ENCODE peak calls at places on chromosomes 16 and 17, in ten cellular contexts. T, F, V, C, X, E, L, D, J and Y are unnamed samples.

GRCh38 chr17:82356845-82357355 is 2.1 kb upstream of the TEX19 start:
- DNase-seq in V (no peak), X (no peak), D (no peak), J (no peak), F (no peak), L (no peak), C (no peak), T (no peak), E (no peak), Y (no peak)

GRCh38 chr17:82679586-82680465 is 18.7 kb downstream of the RAB40B start:
- DNase-seq in V (no peak), J (no peak), E (no peak), L (no peak), T (no peak), C (no peak), F (no peak), X (no peak), D (no peak), Y (no peak)

GRCh38 chr16:4846503-4846900 is 586 bp downstream of the GLYR1 start:
- DNase-seq in E (peak; percentile 1), V (no peak), F (peak; percentile 73), X (peak; percentile 55), L (peak; percentile 14), D (no peak), C (no peak), J (peak; percentile 46), T (no peak), Y (no peak)

GRCh38 chr17:30253316-30253715 is 17.8 kb upstream of the SLC6A4 start:
- DNase-seq in D (no peak), T (no peak), L (no peak), V (no peak), E (no peak), X (no peak), F (no peak), J (no peak), C (no peak), Y (no peak)

GRCh38 chr16:69823831-69824563 is 61.9 kb downstream of the WWP2 start:
- DNase-seq in C (peak; percentile 25), F (no peak), J (peak; percentile 53), D (no peak), X (no peak), V (no peak), E (no peak), T (no peak), L (no peak), Y (peak; percentile 87)

GRCh38 chr16:57539072-57539796 is 2.9 kb upstream of the CCDC102A start:
- DNase-seq in F (peak; percentile 55), V (no peak), T (no peak), D (no peak), C (no peak), L (no peak), X (no peak), E (no peak), J (peak; percentile 72), Y (no peak)

GRCh38 chr17:78629436-78629995 is 52.3 kb upstream of the DNAH17 start:
- DNase-seq in T (no peak), L (no peak), E (no peak), J (no peak), D (no peak), V (no peak), X (no peak), C (no peak), F (no peak), Y (no peak)

GRCh38 chr17:78925662-78926555 is 722 bp upstream of the TIMP2 start:
- DNase-seq in J (no peak), D (no peak), V (peak; percentile 66), X (peak; percentile 87), L (no peak), C (no peak), T (no peak), F (no peak), E (no peak), Y (peak; percentile 90)

GRCh38 chr16:79767597-79768280 is 167.2 kb upstream of the MAF start:
- DNase-seq in T (no peak), X (no peak), D (no peak), J (no peak), V (no peak), L (no peak), C (no peak), E (no peak), F (peak; percentile 53), Y (no peak)

GRCh38 chr17:21524211-21524591 is 148.0 kb downstream of the KCNJ12 start:
- DNase-seq in X (peak; percentile 81), C (no peak), V (no peak), J (no peak), T (no peak), E (no peak), L (no peak), F (no peak), D (no peak), Y (no peak)

GRCh38 chr16:28309811-28310311 is 17.5 kb downstream of the SBK1 start:
- DNase-seq in L (peak; percentile 81), J (peak; percentile 43), F (no peak), X (no peak), E (peak; percentile 88), T (peak; percentile 78), C (no peak), V (no peak), D (peak; percentile 38), Y (no peak)